ENCODE peak calls at places on chromosomes 7 and 10, in four cellular contexts. U, Z, F and E are unnamed samples.

GRCh38 chr7:43612599-43613589 is 30.0 kb downstream of the STK17A start:
- ATAC-seq in U (peak), Z (peak), F (no peak), E (peak)

GRCh38 chr7:135768990-135769389 is 20.4 kb upstream of the FAM180A start:
- ATAC-seq in U (no peak), Z (no peak), F (peak), E (no peak)

GRCh38 chr7:127154101-127154500 is 98.6 kb downstream of the GRM8 start:
- ATAC-seq in U (no peak), Z (no peak), F (no peak), E (no peak)

GRCh38 chr7:2566890-2567662 is 8.3 kb downstream of the IQCE start:
- ATAC-seq in U (no peak), Z (peak), F (no peak), E (peak)

GRCh38 chr10:92298487-92298886 is 7.5 kb downstream of the MARCHF5 start:
- ATAC-seq in U (no peak), Z (no peak), F (no peak), E (no peak)

GRCh38 chr7:123719481-123719806 is 29.4 kb downstream of the WASL start:
- ATAC-seq in U (no peak), Z (no peak), F (no peak), E (no peak)

GRCh38 chr7:6647541-6647940 is 10.4 kb downstream of the ZNF316 start:
- ATAC-seq in U (no peak), Z (no peak), F (no peak), E (no peak)

GRCh38 chr7:35418716-35419425 is 165.0 kb upstream of the TBX20 start:
- ATAC-seq in U (no peak), Z (no peak), F (no peak), E (no peak)

GRCh38 chr10:100174699-100175677 is 10.8 kb downstream of the ERLIN1 start:
- ATAC-seq in U (peak), Z (no peak), F (peak), E (no peak)

GRCh38 chr7:2617710-2617975 is 14.1 kb upstream of the TTYH3 start:
- ATAC-seq in U (no peak), Z (no peak), F (no peak), E (no peak)

GRCh38 chr7:34354906-34355305 is 303.1 kb upstream of the NPSR1 start:
- ATAC-seq in U (no peak), Z (no peak), F (no peak), E (no peak)

GRCh38 chr10:132118366-132118765 is 52.6 kb downstream of the JAKMIP3 start:
- ATAC-seq in U (no peak), Z (no peak), F (no peak), E (peak)

GRCh38 chr7:155282671-155283070 is 15.0 kb upstream of the INSIG1 start:
- ATAC-seq in U (no peak), Z (peak), F (no peak), E (peak)

GRCh38 chr7:21743493-21743892 is 200.7 kb downstream of the DNAH11 start:
- ATAC-seq in U (no peak), Z (no peak), F (no peak), E (no peak)

GRCh38 chr7:151010002-151010306 is 14.3 kb downstream of the ATG9B start:
- ATAC-seq in U (no peak), Z (no peak), F (no peak), E (no peak)

GRCh38 chr7:137992042-137992737 is 9.7 kb downstream of the CREB3L2 start:
- ATAC-seq in U (no peak), Z (no peak), F (peak), E (no peak)

GRCh38 chr7:138502023-138502767 is 42.1 kb downstream of the TRIM24 start:
- ATAC-seq in U (no peak), Z (no peak), F (no peak), E (no peak)

GRCh38 chr7:75847707-75848106 is 31.1 kb upstream of the RHBDD2 start:
- ATAC-seq in U (no peak), Z (no peak), F (no peak), E (no peak)

GRCh38 chr7:106117767-106118544 is 5.8 kb upstream of the SYPL1 start:
- ATAC-seq in U (no peak), Z (no peak), F (no peak), E (no peak)

GRCh38 chr7:155920068-155920461 is 107.8 kb upstream of the SHH start:
- ATAC-seq in U (no peak), Z (no peak), F (no peak), E (no peak)

GRCh38 chr10:72037266-72037665 is 51.1 kb downstream of the SPOCK2 start:
- ATAC-seq in U (no peak), Z (no peak), F (peak), E (no peak)

GRCh38 chr10:19498348-19499290 is 317.6 kb upstream of the PLXDC2 start:
- ATAC-seq in U (no peak), Z (no peak), F (no peak), E (no peak)

GRCh38 chr10:11830836-11831519 is 7.8 kb downstream of the PROSER2 start:
- ATAC-seq in U (no peak), Z (no peak), F (peak), E (no peak)

GRCh38 chr7:148540041-148540738 is 50.4 kb upstream of the C7orf33 start:
- ATAC-seq in U (no peak), Z (no peak), F (no peak), E (no peak)

GRCh38 chr7:140691368-140692045 is 5.0 kb upstream of the NDUFB2 start:
- ATAC-seq in U (no peak), Z (no peak), F (no peak), E (no peak)